ENCODE peak calls at places on chromosomes 7 and 10, in six cellular contexts. B is CD8-positive, alpha-beta memory T cell; J is activated CD8-positive, alpha-beta memory T cell treated with anti-CD3 and anti-CD28 coated beads for 24 hours; E is neuronal stem cell; Q is mucosa of gallbladder; R is left ventricle myocardium inferior. N is an unnamed sample.

GRCh38 chr10:82691211-82691610 is 816.2 kb downstream of the NRG3 start:
- DNase-seq in E (no peak), J (no peak), B (no peak), Q (no peak), R (no peak), N (no peak)

GRCh38 chr7:55150709-55151108 is 131.9 kb downstream of the EGFR start:
- DNase-seq in B (no peak), R (no peak), Q (no peak), J (no peak), E (no peak), N (no peak)

GRCh38 chr10:131767716-131768115 is 133.1 kb upstream of the PPP2R2D start:
- DNase-seq in R (no peak), J (no peak), B (no peak), E (no peak), Q (no peak), N (no peak)

GRCh38 chr10:103936022-103936421 is 18.0 kb upstream of the STN1 start:
- DNase-seq in B (no peak), R (no peak), Q (no peak), J (no peak), E (no peak), N (no peak)

GRCh38 chr10:43781480-43782361 is 133.0 kb upstream of the ZNF32 start:
- DNase-seq in B (no peak), R (no peak), J (peak; percentile 71), E (no peak), Q (peak; percentile 36), N (no peak)

GRCh38 chr7:138459300-138460175 is 521 bp upstream of the TRIM24 start:
- DNase-seq in E (peak; percentile 98), R (peak; percentile 98), B (peak; percentile 98), Q (peak; percentile 98), J (peak; percentile 97), N (no peak)

GRCh38 chr7:135206887-135207738 is 4.2 kb downstream of the WDR91 start:
- DNase-seq in B (no peak), J (no peak), E (no peak), Q (no peak), R (no peak), N (no peak)

GRCh38 chr7:131602994-131603372 is 46.6 kb upstream of the PODXL start:
- DNase-seq in Q (no peak), B (no peak), R (no peak), J (no peak), E (no peak), N (no peak)

GRCh38 chr7:130352335-130353074 is 7.9 kb downstream of the CPA5 start:
- DNase-seq in E (no peak), R (no peak), Q (no peak), B (no peak), J (no peak), N (no peak)

N was measured in vagina.